ENCODE peak calls at places on chromosomes 12 and 14, in five cellular contexts. N is AG04449, C is mucosa of descending colon, H is astrocyte of the spinal cord, T is retinal pigment epithelial cell. S is an unnamed sample.

GRCh38 chr14:105060751-105061427 is 4.3 kb downstream of the GPR132 start:
- DNase-seq in N (no peak), C (peak), T (no peak), H (no peak), S (no peak)

GRCh38 chr14:95337052-95337595 is 17.4 kb upstream of the CLMN start:
- DNase-seq in C (no peak), H (no peak), N (no peak), T (no peak), S (no peak)

GRCh38 chr14:99777956-99778355 is 15.3 kb upstream of the EML1 start:
- DNase-seq in N (no peak), C (no peak), H (no peak), T (no peak), S (no peak)

GRCh38 chr14:20684662-20685456 is 499 bp downstream of the RNASE4 start:
- DNase-seq in T (no peak), N (no peak), C (peak), H (peak), S (no peak)

GRCh38 chr12:1797011-1797901 is 23.1 kb upstream of the LRTM2 start:
- DNase-seq in T (no peak), H (no peak), N (no peak), C (peak), S (peak)

GRCh38 chr12:131815132-131815531 is 13.1 kb upstream of the MMP17 start:
- DNase-seq in N (no peak), H (no peak), T (no peak), C (no peak), S (no peak)

GRCh38 chr12:22266101-22266500 is 68.4 kb downstream of the ST8SIA1 start:
- DNase-seq in H (no peak), N (no peak), C (no peak), T (no peak), S (no peak)

GRCh38 chr14:63078606-63079005 is 33.3 kb upstream of the KCNH5 start:
- DNase-seq in T (no peak), C (no peak), H (no peak), N (no peak), S (no peak)

GRCh38 chr12:90085491-90086274 is 377.0 kb upstream of the ATP2B1 start:
- DNase-seq in H (no peak), N (no peak), T (no peak), C (no peak), S (no peak)

GRCh38 chr14:77965919-77966435 is 166.1 kb downstream of the ADCK1 start:
- DNase-seq in H (peak), N (no peak), C (no peak), T (no peak), S (peak)

GRCh38 chr12:85275359-85275758 is 4.7 kb upstream of the ALX1 start:
- DNase-seq in N (no peak), T (no peak), C (no peak), H (no peak), S (no peak)

GRCh38 chr14:85317491-85318021 is 212.4 kb upstream of the FLRT2 start:
- DNase-seq in T (peak), H (no peak), C (no peak), N (no peak), S (no peak)

GRCh38 chr12:40446385-40446784 is 221.6 kb downstream of the LRRK2 start:
- DNase-seq in T (no peak), H (peak), N (no peak), C (no peak), S (peak)

GRCh38 chr12:24751181-24751580 is 197.7 kb downstream of the BCAT1 start:
- DNase-seq in C (no peak), H (peak), N (no peak), T (no peak), S (no peak)

GRCh38 chr12:80321653-80322052 is 122.4 kb upstream of the PTPRQ start:
- DNase-seq in H (peak), T (no peak), C (no peak), N (peak), S (no peak)

GRCh38 chr12:18421840-18422239 is 160.5 kb downstream of the PIK3C2G start:
- DNase-seq in C (no peak), N (no peak), T (peak), H (peak), S (no peak)

GRCh38 chr14:100345711-100346110 is 22.6 kb downstream of the SLC25A47 start:
- DNase-seq in T (no peak), C (no peak), H (no peak), N (no peak), S (no peak)

GRCh38 chr12:103857164-103857563 is 16.1 kb upstream of the NT5DC3 start:
- DNase-seq in T (no peak), C (no peak), H (no peak), N (no peak), S (no peak)
- TF ChIP-seq CTCF in T (no peak), C (no peak), H (no peak), N (no peak), S (no peak)

DNA sequence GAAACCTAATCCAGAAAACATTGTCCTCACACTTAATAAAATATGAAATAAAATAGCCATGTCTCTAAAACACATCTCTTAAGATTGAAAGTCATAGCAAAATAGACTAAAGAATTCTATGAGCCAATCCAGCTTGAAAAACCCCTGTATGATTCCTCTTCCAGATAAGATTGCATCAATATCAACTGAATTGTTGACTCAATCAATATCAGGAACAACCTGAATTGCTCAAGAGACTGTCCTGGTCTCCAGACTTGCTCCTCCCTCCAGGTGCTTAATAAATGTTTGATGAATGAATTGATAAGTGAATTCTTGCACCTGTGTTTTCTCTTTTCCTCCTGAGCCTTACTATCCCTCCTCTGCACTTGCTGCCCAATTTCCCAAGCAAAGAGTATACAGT is 162.1 kb downstream of the NTF3 start:
- DNase-seq in N (no peak), C (no peak), H (no peak), T (no peak), S (no peak)
- TF ChIP-seq CTCF in N (no peak), C (no peak), H (no peak), T (no peak), S (no peak)

GRCh38 chr14:92926180-92926845 is 3.4 kb downstream of the CHGA start:
- DNase-seq in H (no peak), N (no peak), C (no peak), T (no peak), S (no peak)
- TF ChIP-seq CTCF in H (no peak), N (no peak), C (no peak), T (no peak), S (no peak)

GRCh38 chr12:27245039-27245438 is 953 bp downstream of the STK38L start:
- DNase-seq in N (no peak), H (peak), T (no peak), C (peak), S (no peak)

GRCh38 chr12:27243006-27243405 is 1.1 kb upstream of the STK38L start:
- DNase-seq in C (no peak), T (no peak), N (no peak), H (no peak), S (no peak)

GRCh38 chr12:27246141-27246540 is 2.1 kb downstream of the STK38L start:
- DNase-seq in T (no peak), C (no peak), N (no peak), H (no peak), S (no peak)

GRCh38 chr12:27244680-27245005 is 557 bp downstream of the STK38L start:
- DNase-seq in T (no peak), H (peak), N (no peak), C (no peak), S (no peak)

GRCh38 chr12:27243804-27244679 is at the start of gene STK38L:
- DNase-seq in C (peak), H (peak), N (peak), T (peak), S (peak)
- TF ChIP-seq CTCF in C (no peak), H (peak), N (peak), T (peak), S (no peak)

GRCh38 chr12:4282892-4283511 is 9.4 kb downstream of the CCND2 start:
- DNase-seq in H (no peak), N (no peak), T (no peak), C (no peak), S (no peak)
- TF ChIP-seq CTCF in H (no peak), N (no peak), T (no peak), C (no peak), S (no peak)